ENCODE peak calls at places on chromosomes 11 and 22, in ten cellular contexts. One of them, this sample, is unnamed.

GRCh38 chr11:130216591-130217132 is 57.1 kb downstream of the ST14 start:
- DNase-seq in mucosa of descending colon: peak; percentile 34
- DNase-seq in DND-41: no peak
- DNase-seq in heart right ventricle: no peak
- DNase-seq in cardiac muscle cell: no peak
- DNase-seq in IMR-90: no peak
- DNase-seq in astrocyte of the spinal cord: no peak
- DNase-seq in neural progenitor cell: no peak
- DNase-seq in foreskin fibroblast: peak; percentile 15
- DNase-seq in CD8-positive, alpha-beta T cell: peak; percentile 45
- DNase-seq in this sample: no peak

GRCh38 chr11:114187173-114187572 is 109.0 kb upstream of the NNMT start:
- DNase-seq in mucosa of descending colon: no peak
- DNase-seq in DND-41: no peak
- DNase-seq in heart right ventricle: no peak
- DNase-seq in cardiac muscle cell: no peak
- DNase-seq in IMR-90: no peak
- DNase-seq in astrocyte of the spinal cord: no peak
- DNase-seq in neural progenitor cell: no peak
- DNase-seq in foreskin fibroblast: no peak
- DNase-seq in CD8-positive, alpha-beta T cell: no peak
- DNase-seq in this sample: no peak

GRCh38 chr22:41934284-41935014 is 7.8 kb upstream of the TNFRSF13C start:
- DNase-seq in mucosa of descending colon: no peak
- DNase-seq in DND-41: no peak
- DNase-seq in heart right ventricle: no peak
- DNase-seq in cardiac muscle cell: no peak
- DNase-seq in IMR-90: no peak
- DNase-seq in astrocyte of the spinal cord: no peak
- DNase-seq in neural progenitor cell: no peak
- DNase-seq in foreskin fibroblast: no peak
- DNase-seq in CD8-positive, alpha-beta T cell: no peak
- DNase-seq in this sample: no peak

GRCh38 chr22:48697223-48697622 is 1130.5 kb downstream of the BRD1 start:
- DNase-seq in mucosa of descending colon: no peak
- DNase-seq in DND-41: no peak
- DNase-seq in heart right ventricle: no peak
- DNase-seq in cardiac muscle cell: no peak
- DNase-seq in IMR-90: no peak
- DNase-seq in astrocyte of the spinal cord: no peak
- DNase-seq in neural progenitor cell: no peak
- DNase-seq in foreskin fibroblast: no peak
- DNase-seq in CD8-positive, alpha-beta T cell: no peak
- DNase-seq in this sample: no peak

GRCh38 chr11:108592591-108593213 is 866 bp downstream of the EXPH5 start:
- DNase-seq in mucosa of descending colon: peak; percentile 75
- DNase-seq in DND-41: peak; percentile 5
- DNase-seq in heart right ventricle: peak; percentile 4
- DNase-seq in cardiac muscle cell: no peak
- DNase-seq in IMR-90: no peak
- DNase-seq in astrocyte of the spinal cord: no peak
- DNase-seq in neural progenitor cell: no peak
- DNase-seq in foreskin fibroblast: no peak
- DNase-seq in CD8-positive, alpha-beta T cell: peak; percentile 60
- DNase-seq in this sample: no peak

GRCh38 chr22:49201046-49201970 is 626.4 kb downstream of the BRD1 start:
- DNase-seq in mucosa of descending colon: no peak
- DNase-seq in DND-41: no peak
- DNase-seq in heart right ventricle: no peak
- DNase-seq in cardiac muscle cell: no peak
- DNase-seq in IMR-90: no peak
- DNase-seq in astrocyte of the spinal cord: no peak
- DNase-seq in neural progenitor cell: no peak
- DNase-seq in foreskin fibroblast: no peak
- DNase-seq in CD8-positive, alpha-beta T cell: peak; percentile 7
- DNase-seq in this sample: no peak

GRCh38 chr11:112216591-112217105 is 9.6 kb upstream of the PTS start:
- DNase-seq in mucosa of descending colon: no peak
- DNase-seq in DND-41: no peak
- DNase-seq in heart right ventricle: no peak
- DNase-seq in cardiac muscle cell: no peak
- DNase-seq in IMR-90: peak; percentile 83
- DNase-seq in astrocyte of the spinal cord: peak; percentile 42
- DNase-seq in neural progenitor cell: no peak
- DNase-seq in foreskin fibroblast: no peak
- DNase-seq in CD8-positive, alpha-beta T cell: no peak
- DNase-seq in this sample: no peak

GRCh38 chr11:114377612-114378267 is 22.6 kb downstream of the C11orf71 start:
- DNase-seq in mucosa of descending colon: no peak
- DNase-seq in DND-41: no peak
- DNase-seq in heart right ventricle: no peak
- DNase-seq in cardiac muscle cell: peak; percentile 34
- DNase-seq in IMR-90: peak; percentile 87
- DNase-seq in astrocyte of the spinal cord: peak; percentile 61
- DNase-seq in neural progenitor cell: no peak
- DNase-seq in foreskin fibroblast: peak; percentile 90
- DNase-seq in CD8-positive, alpha-beta T cell: no peak
- DNase-seq in this sample: no peak

GRCh38 chr11:128772814-128773213 is 78.9 kb downstream of the FLI1 start:
- DNase-seq in mucosa of descending colon: peak; percentile 61
- DNase-seq in DND-41: no peak
- DNase-seq in heart right ventricle: peak; percentile 42
- DNase-seq in cardiac muscle cell: no peak
- DNase-seq in IMR-90: no peak
- DNase-seq in astrocyte of the spinal cord: no peak
- DNase-seq in neural progenitor cell: no peak
- DNase-seq in foreskin fibroblast: no peak
- DNase-seq in CD8-positive, alpha-beta T cell: peak; percentile 80
- DNase-seq in this sample: no peak

GRCh38 chr11:68892576-68892975 is 11.1 kb downstream of the MRPL21 start:
- DNase-seq in mucosa of descending colon: no peak
- DNase-seq in DND-41: no peak
- DNase-seq in heart right ventricle: no peak
- DNase-seq in cardiac muscle cell: no peak
- DNase-seq in IMR-90: no peak
- DNase-seq in astrocyte of the spinal cord: no peak
- DNase-seq in neural progenitor cell: no peak
- DNase-seq in foreskin fibroblast: no peak
- DNase-seq in CD8-positive, alpha-beta T cell: no peak
- DNase-seq in this sample: no peak

GRCh38 chr11:68893282-68893681 is 10.3 kb downstream of the MRPL21 start:
- DNase-seq in mucosa of descending colon: no peak
- DNase-seq in DND-41: no peak
- DNase-seq in heart right ventricle: no peak
- DNase-seq in cardiac muscle cell: no peak
- DNase-seq in IMR-90: no peak
- DNase-seq in astrocyte of the spinal cord: no peak
- DNase-seq in neural progenitor cell: no peak
- DNase-seq in foreskin fibroblast: no peak
- DNase-seq in CD8-positive, alpha-beta T cell: no peak
- DNase-seq in this sample: no peak

GRCh38 chr11:68889948-68890446 is 13.6 kb downstream of the MRPL21 start:
- DNase-seq in mucosa of descending colon: peak; percentile 25
- DNase-seq in DND-41: peak; percentile 19
- DNase-seq in heart right ventricle: peak; percentile 77
- DNase-seq in cardiac muscle cell: peak; percentile 80
- DNase-seq in IMR-90: peak; percentile 70
- DNase-seq in astrocyte of the spinal cord: peak; percentile 94
- DNase-seq in neural progenitor cell: peak; percentile 71
- DNase-seq in foreskin fibroblast: peak; percentile 99
- DNase-seq in CD8-positive, alpha-beta T cell: no peak
- DNase-seq in this sample: no peak

GRCh38 chr11:68890490-68891231 is 13.0 kb downstream of the MRPL21 start:
- DNase-seq in mucosa of descending colon: peak; percentile 14
- DNase-seq in DND-41: no peak
- DNase-seq in heart right ventricle: peak; percentile 95
- DNase-seq in cardiac muscle cell: peak; percentile 80
- DNase-seq in IMR-90: peak; percentile 64
- DNase-seq in astrocyte of the spinal cord: peak; percentile 97
- DNase-seq in neural progenitor cell: no peak
- DNase-seq in foreskin fibroblast: peak; percentile 93
- DNase-seq in CD8-positive, alpha-beta T cell: no peak
- DNase-seq in this sample: no peak

GRCh38 chr11:68891356-68891948 is 12.2 kb downstream of the MRPL21 start:
- DNase-seq in mucosa of descending colon: peak; percentile 16
- DNase-seq in DND-41: no peak
- DNase-seq in heart right ventricle: no peak
- DNase-seq in cardiac muscle cell: no peak
- DNase-seq in IMR-90: no peak
- DNase-seq in astrocyte of the spinal cord: no peak
- DNase-seq in neural progenitor cell: no peak
- DNase-seq in foreskin fibroblast: no peak
- DNase-seq in CD8-positive, alpha-beta T cell: no peak
- DNase-seq in this sample: no peak
- H3K4me3 ChIP-seq in mucosa of descending colon: no peak overlapping the region
- H3K4me3 ChIP-seq in DND-41: no peak overlapping the region
- H3K4me3 ChIP-seq in heart right ventricle: peak overlapping the region; percentile 15
- H3K4me3 ChIP-seq in cardiac muscle cell: no peak overlapping the region
- H3K4me3 ChIP-seq in IMR-90: no peak overlapping the region
- H3K4me3 ChIP-seq in astrocyte of the spinal cord: no peak overlapping the region
- H3K4me3 ChIP-seq in neural progenitor cell: no peak overlapping the region
- H3K4me3 ChIP-seq in foreskin fibroblast: no peak overlapping the region
- H3K4me3 ChIP-seq in CD8-positive, alpha-beta T cell: no peak overlapping the region
- H3K4me3 ChIP-seq in this sample: no peak overlapping the region

DNA sequence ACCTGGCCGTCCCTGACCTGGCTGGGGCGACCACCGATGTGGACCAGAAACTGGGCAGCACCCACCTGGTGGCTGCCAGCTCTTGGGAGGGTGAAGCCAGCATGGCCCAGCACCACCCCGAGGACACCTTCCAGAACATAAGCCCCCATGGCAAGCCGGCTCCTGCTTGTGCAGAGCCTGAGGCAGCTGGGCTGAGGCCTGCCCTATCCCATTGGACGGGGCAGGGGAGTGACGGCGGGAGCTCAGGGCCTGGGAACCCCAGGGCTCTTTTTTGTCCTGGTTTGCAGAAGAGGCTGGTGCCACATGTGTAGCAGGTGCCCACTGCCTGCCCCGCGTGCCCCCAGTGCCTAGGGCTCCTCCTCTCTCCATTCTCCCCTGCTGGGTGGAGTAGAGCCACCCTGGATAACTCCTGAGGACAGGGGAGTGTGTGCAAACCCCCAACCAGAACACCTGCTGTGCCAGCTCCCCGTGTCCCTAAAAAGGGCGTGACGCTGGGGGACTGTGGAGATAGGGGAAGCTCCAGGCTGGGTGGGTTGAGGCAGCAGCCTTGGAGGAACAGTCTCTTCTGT is 12.0 kb downstream of the DUSP8 start:
- DNase-seq in mucosa of descending colon: peak; percentile 41
- DNase-seq in DND-41: no peak
- DNase-seq in heart right ventricle: no peak
- DNase-seq in cardiac muscle cell: no peak
- DNase-seq in IMR-90: no peak
- DNase-seq in astrocyte of the spinal cord: no peak
- DNase-seq in neural progenitor cell: no peak
- DNase-seq in foreskin fibroblast: no peak
- DNase-seq in CD8-positive, alpha-beta T cell: no peak
- DNase-seq in this sample: no peak
- TF ChIP-seq CTCF in mucosa of descending colon: no peak
- TF ChIP-seq CTCF in DND-41: no peak
- TF ChIP-seq CTCF in heart right ventricle: no peak
- TF ChIP-seq CTCF in cardiac muscle cell: no peak
- TF ChIP-seq CTCF in IMR-90: no peak
- TF ChIP-seq CTCF in astrocyte of the spinal cord: no peak
- TF ChIP-seq CTCF in neural progenitor cell: no peak
- TF ChIP-seq CTCF in foreskin fibroblast: no peak
- TF ChIP-seq CTCF in CD8-positive, alpha-beta T cell: no peak
- TF ChIP-seq CTCF in this sample: no peak

DNA sequence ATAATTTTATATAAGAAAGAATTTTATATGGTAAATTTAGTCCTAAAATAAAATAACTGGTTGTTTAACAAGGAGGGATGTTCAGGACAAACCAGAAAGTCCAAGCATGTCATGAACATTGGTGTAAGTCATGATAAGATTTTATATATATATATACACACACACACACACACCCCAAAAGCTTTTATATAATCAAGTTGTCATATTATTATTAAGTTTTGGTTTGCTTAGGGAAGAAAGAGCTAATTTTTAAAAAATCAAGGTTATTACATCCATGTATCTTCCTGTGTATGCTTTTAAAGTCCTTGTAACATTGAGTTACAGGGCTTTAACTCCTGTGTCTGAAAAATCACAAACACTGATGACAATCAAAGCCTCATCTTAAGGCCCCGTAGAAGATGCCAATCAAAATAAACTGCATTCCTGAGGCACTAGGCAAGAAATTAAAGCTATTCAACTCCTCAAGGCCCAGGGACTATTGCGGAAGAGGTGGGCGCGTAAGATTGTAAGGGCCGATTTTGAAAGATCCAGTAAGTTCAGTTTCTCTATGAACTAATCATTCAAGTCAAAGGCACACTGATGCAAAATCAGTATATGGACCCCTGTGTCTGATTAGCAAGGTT is 16.8 kb downstream of the APOL6 start:
- DNase-seq in mucosa of descending colon: no peak
- DNase-seq in DND-41: no peak
- DNase-seq in heart right ventricle: no peak
- DNase-seq in cardiac muscle cell: no peak
- DNase-seq in IMR-90: no peak
- DNase-seq in astrocyte of the spinal cord: peak; percentile 22
- DNase-seq in neural progenitor cell: no peak
- DNase-seq in foreskin fibroblast: no peak
- DNase-seq in CD8-positive, alpha-beta T cell: no peak
- DNase-seq in this sample: no peak
- H3K4me3 ChIP-seq in mucosa of descending colon: no peak overlapping the region
- H3K4me3 ChIP-seq in DND-41: no peak overlapping the region
- H3K4me3 ChIP-seq in heart right ventricle: no peak overlapping the region
- H3K4me3 ChIP-seq in cardiac muscle cell: no peak overlapping the region
- H3K4me3 ChIP-seq in IMR-90: no peak overlapping the region
- H3K4me3 ChIP-seq in astrocyte of the spinal cord: no peak overlapping the region
- H3K4me3 ChIP-seq in neural progenitor cell: no peak overlapping the region
- H3K4me3 ChIP-seq in foreskin fibroblast: no peak overlapping the region
- H3K4me3 ChIP-seq in CD8-positive, alpha-beta T cell: no peak overlapping the region
- H3K4me3 ChIP-seq in this sample: no peak overlapping the region

DNA sequence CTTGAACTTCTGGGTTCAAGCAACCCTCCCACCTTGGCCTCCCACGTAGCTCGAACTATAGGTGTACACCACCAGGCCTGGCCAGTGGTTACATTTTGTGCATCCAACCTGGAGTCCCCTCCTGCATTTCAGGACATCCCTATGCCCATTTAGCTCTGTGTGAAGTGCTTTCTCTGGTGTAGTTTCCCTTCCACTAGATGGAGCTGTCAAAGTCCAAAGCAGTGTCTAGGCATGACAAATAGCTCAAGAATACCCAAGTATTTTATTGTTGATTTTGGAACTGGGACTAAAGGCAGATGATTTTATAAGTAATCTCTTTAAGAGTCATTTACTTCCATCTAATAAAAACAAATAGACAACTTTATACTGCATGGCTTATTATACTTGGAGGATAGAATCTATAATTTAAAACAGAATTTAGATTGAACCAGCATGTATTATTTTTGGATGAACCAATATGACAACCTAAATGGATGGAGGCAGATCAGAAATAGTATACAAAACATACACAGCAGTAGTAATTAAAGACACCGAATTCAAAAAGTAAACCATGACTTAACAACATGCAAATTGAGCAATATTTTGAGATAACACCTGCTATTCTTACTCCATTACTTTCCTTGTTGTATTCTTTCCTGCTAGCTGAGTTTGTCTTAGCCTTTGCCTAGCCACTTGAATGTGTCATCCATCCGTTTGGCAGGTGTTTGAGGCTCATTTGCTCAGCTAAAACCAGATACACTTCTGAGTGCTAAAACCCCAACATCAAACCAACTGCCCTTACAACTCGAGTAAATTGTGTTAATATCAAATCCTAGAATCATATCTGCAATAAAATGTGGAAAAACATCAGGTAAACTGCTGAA is 37.7 kb downstream of the EIF4ENIF1 start:
- DNase-seq in mucosa of descending colon: no peak
- DNase-seq in DND-41: no peak
- DNase-seq in heart right ventricle: no peak
- DNase-seq in cardiac muscle cell: peak; percentile 69
- DNase-seq in IMR-90: peak; percentile 59
- DNase-seq in astrocyte of the spinal cord: peak; percentile 43
- DNase-seq in neural progenitor cell: peak; percentile 51
- DNase-seq in foreskin fibroblast: peak; percentile 38
- DNase-seq in CD8-positive, alpha-beta T cell: no peak
- DNase-seq in this sample: no peak
- TF ChIP-seq CTCF in mucosa of descending colon: peak; percentile 15
- TF ChIP-seq CTCF in DND-41: peak; percentile 64
- TF ChIP-seq CTCF in heart right ventricle: peak; percentile 51
- TF ChIP-seq CTCF in cardiac muscle cell: peak; percentile 71
- TF ChIP-seq CTCF in IMR-90: peak; percentile 58
- TF ChIP-seq CTCF in astrocyte of the spinal cord: peak; percentile 70
- TF ChIP-seq CTCF in neural progenitor cell: peak; percentile 59
- TF ChIP-seq CTCF in foreskin fibroblast: peak; percentile 72
- TF ChIP-seq CTCF in CD8-positive, alpha-beta T cell: peak; percentile 30
- TF ChIP-seq CTCF in this sample: peak; percentile 85